ENCODE peak calls at places on chromosome 18, in eight cellular contexts. V is choroid plexus epithelial cell, S is HFF-Myc, O is stomach, N is ovary, Y is mammary epithelial cell, X is heart left ventricle, R is esophagus squamous epithelium. A is an unnamed sample.

GRCh38 chr18:59054892-59055291 is 84.8 kb upstream of the SEC11C start:
- DNase-seq in V (no peak), S (no peak), O (peak), N (no peak), Y (no peak), X (no peak), R (no peak), A (no peak)

GRCh38 chr18:78980279-78980771 is 707 bp downstream of the SALL3 start:
- DNase-seq in V (no peak), S (no peak), O (no peak), N (no peak), Y (no peak), X (no peak), R (no peak), A (no peak)

GRCh38 chr18:55491606-55492005 is 96.4 kb downstream of the TCF4 start:
- DNase-seq in V (no peak), S (no peak), O (no peak), N (no peak), Y (no peak), X (no peak), R (no peak), A (no peak)

GRCh38 chr18:21682276-21683051 is 22.1 kb downstream of the ABHD3 start:
- DNase-seq in V (peak), S (no peak), O (no peak), N (no peak), Y (peak), X (no peak), R (no peak), A (peak)

GRCh38 chr18:8406486-8407250 is 202.6 kb upstream of the RAB12 start:
- DNase-seq in V (peak), S (no peak), O (no peak), N (no peak), Y (no peak), X (no peak), R (no peak), A (no peak)

GRCh38 chr18:23071285-23071684 is 64.0 kb upstream of the CABLES1 start:
- DNase-seq in V (peak), S (peak), O (peak), N (no peak), Y (peak), X (peak), R (peak), A (peak)

GRCh38 chr18:62434798-62435197 is 88.0 kb upstream of the ZCCHC2 start:
- DNase-seq in V (no peak), S (no peak), O (no peak), N (no peak), Y (no peak), X (no peak), R (no peak), A (no peak)

GRCh38 chr18:24928479-24928878 is 423.5 kb downstream of the ZNF521 start:
- DNase-seq in V (no peak), S (no peak), O (no peak), N (no peak), Y (no peak), X (no peak), R (no peak), A (no peak)

GRCh38 chr18:22605736-22606135 is 188.0 kb upstream of the CTAGE1 start:
- DNase-seq in V (no peak), S (no peak), O (no peak), N (no peak), Y (peak), X (no peak), R (no peak), A (no peak)

GRCh38 chr18:62634991-62635630 is 80.2 kb upstream of the PHLPP1 start:
- DNase-seq in V (peak), S (no peak), O (no peak), N (no peak), Y (peak), X (no peak), R (no peak), A (no peak)

GRCh38 chr18:51196116-51196810 is 1.2 kb downstream of the MEX3C start:
- DNase-seq in V (peak), S (no peak), O (peak), N (peak), Y (no peak), X (peak), R (peak), A (no peak)

GRCh38 chr18:69127844-69128486 is 272.7 kb upstream of the DOK6 start:
- DNase-seq in V (no peak), S (no peak), O (no peak), N (no peak), Y (no peak), X (no peak), R (no peak), A (no peak)

GRCh38 chr18:25230658-25231326 is 121.2 kb downstream of the ZNF521 start:
- DNase-seq in V (peak), S (peak), O (peak), N (peak), Y (peak), X (peak), R (no peak), A (no peak)

GRCh38 chr18:54086046-54086802 is 138.2 kb downstream of the MBD2 start:
- DNase-seq in V (no peak), S (no peak), O (no peak), N (no peak), Y (no peak), X (no peak), R (no peak), A (no peak)

GRCh38 chr18:59267511-59268126 is 5.6 kb downstream of the RAX start:
- DNase-seq in V (no peak), S (no peak), O (no peak), N (no peak), Y (peak), X (no peak), R (no peak), A (peak)

GRCh38 chr18:42064109-42064508 is 109.1 kb downstream of the PIK3C3 start:
- DNase-seq in V (no peak), S (no peak), O (no peak), N (no peak), Y (peak), X (no peak), R (no peak), A (no peak)

GRCh38 chr18:3154214-3154613 is 65.6 kb downstream of the MYOM1 start:
- DNase-seq in V (no peak), S (no peak), O (no peak), N (no peak), Y (no peak), X (no peak), R (no peak), A (no peak)

GRCh38 chr18:34039194-34039593 is 185.5 kb downstream of the NOL4 start:
- DNase-seq in V (no peak), S (no peak), O (no peak), N (no peak), Y (no peak), X (no peak), R (no peak), A (peak)

GRCh38 chr18:34867520-34867919 is 157.4 kb downstream of the DTNA start:
- DNase-seq in V (no peak), S (no peak), O (no peak), N (no peak), Y (no peak), X (peak), R (no peak), A (no peak)

GRCh38 chr18:67359868-67360838 is 156.4 kb downstream of the DSEL start:
- DNase-seq in V (peak), S (peak), O (no peak), N (peak), Y (peak), X (peak), R (no peak), A (peak)

GRCh38 chr18:7146067-7146466 is 28.5 kb upstream of the LAMA1 start:
- DNase-seq in V (no peak), S (no peak), O (no peak), N (no peak), Y (peak), X (no peak), R (no peak), A (no peak)

GRCh38 chr18:8329186-8329771 is 280.0 kb upstream of the RAB12 start:
- DNase-seq in V (peak), S (peak), O (no peak), N (no peak), Y (no peak), X (no peak), R (no peak), A (no peak)

GRCh38 chr18:8706981-8707940 is 1.9 kb downstream of the MTCL1 start:
- DNase-seq in V (peak), S (peak), O (peak), N (peak), Y (peak), X (no peak), R (no peak), A (peak)

GRCh38 chr18:676747-677544 is 19.5 kb downstream of the TYMS start:
- DNase-seq in V (no peak), S (no peak), O (no peak), N (no peak), Y (no peak), X (no peak), R (no peak), A (no peak)

GRCh38 chr18:58161659-58162058 is 117.6 kb downstream of the NEDD4L start:
- DNase-seq in V (peak), S (no peak), O (no peak), N (no peak), Y (no peak), X (no peak), R (no peak), A (no peak)

GRCh38 chr18:51070545-51070944 is 40.5 kb downstream of the SMAD4 start:
- DNase-seq in V (peak), S (peak), O (no peak), N (no peak), Y (peak), X (no peak), R (no peak), A (no peak)

GRCh38 chr18:55179460-55180195 is 220.4 kb upstream of the CCDC68 start:
- DNase-seq in V (peak), S (peak), O (no peak), N (no peak), Y (no peak), X (no peak), R (no peak), A (no peak)

GRCh38 chr18:8051388-8051787 is 484.3 kb downstream of the PTPRM start:
- DNase-seq in V (peak), S (no peak), O (no peak), N (no peak), Y (no peak), X (no peak), R (no peak), A (no peak)

GRCh38 chr18:79634593-79634992 is 45.0 kb upstream of the CTDP1 start:
- DNase-seq in V (no peak), S (no peak), O (no peak), N (no peak), Y (no peak), X (no peak), R (no peak), A (no peak)

GRCh38 chr18:35968278-35968880 is 4.1 kb upstream of the RMP24 start:
- DNase-seq in V (no peak), S (no peak), O (no peak), N (no peak), Y (peak), X (no peak), R (no peak), A (no peak)

GRCh38 chr18:8801263-8801901 is 96.0 kb downstream of the MTCL1 start:
- DNase-seq in V (peak), S (peak), O (no peak), N (no peak), Y (no peak), X (no peak), R (no peak), A (no peak)

GRCh38 chr18:8657050-8657820 is 48.0 kb downstream of the RAB12 start:
- DNase-seq in V (no peak), S (no peak), O (no peak), N (no peak), Y (no peak), X (no peak), R (no peak), A (no peak)

GRCh38 chr18:50038448-50038847 is 156.5 kb downstream of the MYO5B start:
- DNase-seq in V (peak), S (peak), O (no peak), N (no peak), Y (no peak), X (no peak), R (no peak), A (no peak)

GRCh38 chr18:42011053-42011452 is 56.0 kb downstream of the PIK3C3 start:
- DNase-seq in V (no peak), S (no peak), O (no peak), N (no peak), Y (no peak), X (no peak), R (no peak), A (peak)

GRCh38 chr18:77560334-77560970 is 310.8 kb downstream of the GALR1 start:
- DNase-seq in V (peak), S (no peak), O (no peak), N (no peak), Y (no peak), X (no peak), R (no peak), A (no peak)

GRCh38 chr18:47215554-47216138 is 35.8 kb downstream of the SKOR2 start:
- DNase-seq in V (peak), S (peak), O (no peak), N (no peak), Y (peak), X (no peak), R (no peak), A (peak)

GRCh38 chr18:44834867-44835469 is 154.3 kb downstream of the SETBP1 start:
- DNase-seq in V (no peak), S (no peak), O (no peak), N (no peak), Y (no peak), X (no peak), R (no peak), A (no peak)
- TF ChIP-seq CTCF in V (peak), S (no peak), O (no peak), N (no peak), Y (no peak), X (peak), R (no peak), A (no peak)

GRCh38 chr18:31491586-31491985 is 6.4 kb upstream of the DSG2 start:
- DNase-seq in V (no peak), S (no peak), O (no peak), N (no peak), Y (no peak), X (no peak), R (no peak), A (no peak)

GRCh38 chr18:31493941-31494340 is 4.0 kb upstream of the DSG2 start:
- DNase-seq in V (no peak), S (no peak), O (no peak), N (no peak), Y (no peak), X (no peak), R (no peak), A (no peak)

GRCh38 chr18:31492671-31493070 is 5.3 kb upstream of the DSG2 start:
- DNase-seq in V (no peak), S (no peak), O (no peak), N (no peak), Y (no peak), X (no peak), R (no peak), A (no peak)

GRCh38 chr18:31490838-31491237 is 7.1 kb upstream of the DSG2 start:
- DNase-seq in V (no peak), S (no peak), O (no peak), N (no peak), Y (no peak), X (no peak), R (no peak), A (no peak)

GRCh38 chr18:31493171-31493570 is 4.8 kb upstream of the DSG2 start:
- DNase-seq in V (no peak), S (no peak), O (no peak), N (no peak), Y (no peak), X (no peak), R (no peak), A (no peak)
- TF ChIP-seq CTCF in V (no peak), S (no peak), O (no peak), N (no peak), Y (no peak), X (no peak), R (no peak), A (no peak)

DNA sequence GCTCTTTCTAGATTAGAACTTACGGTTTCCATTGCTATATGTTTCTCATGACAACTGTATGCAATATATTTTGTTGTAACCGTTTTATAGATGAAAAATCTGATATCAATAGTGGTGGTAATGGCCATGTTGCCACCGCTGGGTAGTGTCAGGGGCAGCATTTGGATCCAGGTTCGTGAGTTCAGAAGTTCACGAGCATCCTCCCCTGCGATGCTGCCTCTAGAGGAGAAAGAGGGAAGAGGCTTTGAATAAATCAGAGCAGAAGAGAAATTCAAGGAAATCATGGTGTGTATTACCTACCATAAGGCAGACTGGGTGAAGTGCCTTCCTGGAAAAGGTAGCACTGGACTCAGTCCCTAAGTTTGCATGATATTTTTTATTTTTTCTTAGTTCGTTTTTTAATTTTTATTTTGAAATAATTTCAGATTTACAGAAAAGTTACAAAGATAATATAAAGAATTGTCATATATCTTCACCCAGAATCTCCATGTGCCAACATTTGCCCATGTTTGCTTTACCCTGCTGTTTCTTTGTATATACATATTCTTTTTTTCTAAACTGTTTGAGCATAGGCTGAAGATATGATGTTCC is 3.3 kb upstream of the ZBTB7C start:
- DNase-seq in V (peak), S (no peak), O (no peak), N (no peak), Y (no peak), X (no peak), R (no peak), A (peak)
- TF ChIP-seq CTCF in V (peak), S (peak), O (peak), N (peak), Y (peak), X (peak), R (peak), A (peak)

GRCh38 chr18:11178951-11179549 is 29.7 kb upstream of the PIEZO2 start:
- DNase-seq in V (peak), S (no peak), O (no peak), N (peak), Y (no peak), X (peak), R (no peak), A (no peak)

GRCh38 chr18:11179959-11180519 is 30.7 kb upstream of the PIEZO2 start:
- DNase-seq in V (no peak), S (no peak), O (no peak), N (no peak), Y (no peak), X (no peak), R (no peak), A (no peak)

GRCh38 chr18:11176416-11176815 is 27.0 kb upstream of the PIEZO2 start:
- DNase-seq in V (no peak), S (no peak), O (no peak), N (no peak), Y (no peak), X (no peak), R (no peak), A (no peak)

GRCh38 chr18:11177382-11177781 is 28.0 kb upstream of the PIEZO2 start:
- DNase-seq in V (no peak), S (no peak), O (no peak), N (no peak), Y (no peak), X (no peak), R (no peak), A (no peak)

GRCh38 chr18:11175266-11175947 is 26.0 kb upstream of the PIEZO2 start:
- DNase-seq in V (peak), S (no peak), O (no peak), N (no peak), Y (no peak), X (no peak), R (no peak), A (no peak)
- TF ChIP-seq CTCF in V (no peak), S (no peak), O (no peak), N (no peak), Y (no peak), X (no peak), R (no peak), A (no peak)

GRCh38 chr18:76530391-76530790 is 35.3 kb upstream of the ZNF516 start:
- DNase-seq in V (no peak), S (no peak), O (no peak), N (no peak), Y (no peak), X (no peak), R (no peak), A (no peak)

GRCh38 chr18:76529433-76529811 is 34.4 kb upstream of the ZNF516 start:
- DNase-seq in V (no peak), S (no peak), O (no peak), N (peak), Y (no peak), X (no peak), R (no peak), A (no peak)

GRCh38 chr18:76530846-76531245 is 35.8 kb upstream of the ZNF516 start:
- DNase-seq in V (no peak), S (no peak), O (no peak), N (no peak), Y (no peak), X (no peak), R (no peak), A (no peak)

GRCh38 chr18:76524900-76525698 is 30.1 kb upstream of the ZNF516 start:
- DNase-seq in V (peak), S (peak), O (no peak), N (peak), Y (peak), X (no peak), R (no peak), A (no peak)

GRCh38 chr18:76528477-76529432 is 33.7 kb upstream of the ZNF516 start:
- DNase-seq in V (peak), S (peak), O (peak), N (peak), Y (peak), X (peak), R (no peak), A (no peak)
- TF ChIP-seq CTCF in V (no peak), S (no peak), O (no peak), N (peak), Y (peak), X (no peak), R (no peak), A (no peak)

GRCh38 chr18:13696961-13697360 is 29.4 kb downstream of the FAM210A start:
- DNase-seq in V (peak), S (no peak), O (no peak), N (no peak), Y (peak), X (no peak), R (no peak), A (no peak)
- TF ChIP-seq CTCF in V (no peak), S (no peak), O (no peak), N (no peak), Y (no peak), X (no peak), R (no peak), A (no peak)

GRCh38 chr18:28438381-28438780 is 261.5 kb upstream of the CDH2 start:
- DNase-seq in V (no peak), S (no peak), O (no peak), N (no peak), Y (no peak), X (no peak), R (no peak), A (no peak)

GRCh38 chr18:28439870-28440269 is 262.9 kb upstream of the CDH2 start:
- DNase-seq in V (peak), S (no peak), O (no peak), N (no peak), Y (no peak), X (no peak), R (no peak), A (no peak)
- TF ChIP-seq CTCF in V (peak), S (peak), O (no peak), N (no peak), Y (no peak), X (no peak), R (no peak), A (peak)

GRCh38 chr18:5543036-5543671 is 643 bp downstream of the EPB41L3 start:
- DNase-seq in V (no peak), S (no peak), O (no peak), N (no peak), Y (no peak), X (no peak), R (no peak), A (peak)

GRCh38 chr18:5542393-5543035 is 1.3 kb downstream of the EPB41L3 start:
- DNase-seq in V (peak), S (peak), O (no peak), N (no peak), Y (no peak), X (peak), R (no peak), A (no peak)

GRCh38 chr18:5543854-5544389 is at the start of gene EPB41L3:
- DNase-seq in V (peak), S (no peak), O (no peak), N (peak), Y (no peak), X (peak), R (no peak), A (peak)

GRCh38 chr18:5546660-5547059 is 2.9 kb upstream of the EPB41L3 start:
- DNase-seq in V (peak), S (no peak), O (no peak), N (no peak), Y (no peak), X (no peak), R (no peak), A (no peak)
- TF ChIP-seq CTCF in V (peak), S (peak), O (peak), N (no peak), Y (no peak), X (peak), R (no peak), A (no peak)

A was measured in GM13976.